ENCODE peak calls at places on chromosome 7, in five cellular contexts. N is PC-3, M is kidney, A is IMR-90, S is endodermal cell. Q is an unnamed sample. For H3K36me3, the result is how much of the 10 kb centered on the place peaks cover.

GRCh38 chr7:83684928-83685327 is 36.0 kb upstream of the SEMA3E start:
- DNase-seq in N (peak), M (no peak), A (no peak), S (peak), Q (no peak)

GRCh38 chr7:95473276-95473985 is 12.3 kb upstream of the ASB4 start:
- DNase-seq in N (no peak), M (no peak), A (no peak), S (no peak), Q (no peak)

GRCh38 chr7:42272793-42273665 is 36.0 kb upstream of the GLI3 start:
- DNase-seq in N (peak), M (no peak), A (peak), S (peak), Q (peak)

GRCh38 chr7:14835399-14835798 is 67.2 kb downstream of the DGKB start:
- DNase-seq in N (no peak), M (no peak), A (no peak), S (no peak), Q (no peak)

GRCh38 chr7:108430664-108431063 is 25.6 kb downstream of the NRCAM start:
- DNase-seq in N (no peak), M (no peak), A (no peak), S (no peak), Q (no peak)

GRCh38 chr7:51314041-51314440 is 2.6 kb downstream of the COBL start:
- DNase-seq in N (peak), M (no peak), A (no peak), S (peak), Q (no peak)

GRCh38 chr7:45157653-45158401 is at the start of gene RAMP3:
- DNase-seq in N (no peak), M (peak), A (no peak), S (peak), Q (no peak)

GRCh38 chr7:100793806-100794660 is 33.3 kb downstream of the EPHB4 start:
- DNase-seq in N (peak), M (no peak), A (peak), S (peak), Q (peak)

GRCh38 chr7:42263971-42264370 is 27.0 kb upstream of the GLI3 start:
- DNase-seq in N (no peak), M (no peak), A (no peak), S (no peak), Q (no peak)

GRCh38 chr7:515628-516027 is 4.0 kb downstream of the PDGFA start:
- DNase-seq in N (no peak), M (no peak), A (no peak), S (peak), Q (no peak)

GRCh38 chr7:74174606-74175082 is 488 bp downstream of the EIF4H start:
- DNase-seq in N (peak), M (peak), A (peak), S (peak), Q (peak)

GRCh38 chr7:134174797-134175261 is 47.7 kb downstream of the LRGUK start:
- DNase-seq in N (peak), M (no peak), A (peak), S (no peak), Q (peak)

GRCh38 chr7:17640730-17641377 is 299.4 kb downstream of the SNX13 start:
- DNase-seq in N (peak), M (no peak), A (peak), S (peak), Q (peak)

GRCh38 chr7:16203065-16203464 is 218.3 kb downstream of the CRPPA start:
- DNase-seq in N (peak), M (no peak), A (no peak), S (no peak), Q (no peak)

GRCh38 chr7:107494315-107494751 is 24.5 kb downstream of the GPR22 start:
- DNase-seq in N (peak), M (no peak), A (peak), S (no peak), Q (no peak)

GRCh38 chr7:42494199-42494710 is 257.2 kb upstream of the GLI3 start:
- DNase-seq in N (no peak), M (no peak), A (no peak), S (no peak), Q (peak)

GRCh38 chr7:65404020-65404419 is 30.4 kb downstream of the ZNF92 start:
- DNase-seq in N (no peak), M (no peak), A (no peak), S (no peak), Q (no peak)

GRCh38 chr7:107201795-107202450 is 33.1 kb downstream of the HBP1 start:
- DNase-seq in N (peak), M (no peak), A (peak), S (peak), Q (no peak)

GRCh38 chr7:157692156-157693011 is 355.6 kb downstream of the DNAJB6 start:
- DNase-seq in N (no peak), M (peak), A (no peak), S (no peak), Q (no peak)

GRCh38 chr7:137820156-137820555 is 26.6 kb downstream of the DGKI start:
- DNase-seq in N (no peak), M (no peak), A (no peak), S (no peak), Q (no peak)

GRCh38 chr7:77184990-77185389 is 14.6 kb downstream of the FGL2 start:
- DNase-seq in N (no peak), M (no peak), A (no peak), S (no peak), Q (peak)

GRCh38 chr7:7136857-7137309 is 45.5 kb upstream of the C1GALT1 start:
- DNase-seq in N (no peak), M (no peak), A (no peak), S (no peak), Q (no peak)

GRCh38 chr7:157389951-157390730 is 53.3 kb downstream of the DNAJB6 start:
- DNase-seq in N (no peak), M (no peak), A (no peak), S (no peak), Q (peak)

GRCh38 chr7:132440126-132440525 is 136.1 kb downstream of the PLXNA4 start:
- DNase-seq in N (no peak), M (no peak), A (no peak), S (no peak), Q (no peak)

GRCh38 chr7:129465080-129465479 is 30.8 kb downstream of the STRIP2 start:
- DNase-seq in N (no peak), M (no peak), A (no peak), S (no peak), Q (no peak)
- H3K36me3 ChIP-seq in N (under half), M (under half), A (under half), S (under half), Q (under half)

GRCh38 chr7:130793855-130794618 is 60.0 kb upstream of the KLF14 start:
- DNase-seq in N (no peak), M (no peak), A (peak), S (no peak), Q (peak)
- H3K9ac ChIP-seq in N (no peak), M (no peak), A (no peak), S (no peak), Q (peak)

DNA sequence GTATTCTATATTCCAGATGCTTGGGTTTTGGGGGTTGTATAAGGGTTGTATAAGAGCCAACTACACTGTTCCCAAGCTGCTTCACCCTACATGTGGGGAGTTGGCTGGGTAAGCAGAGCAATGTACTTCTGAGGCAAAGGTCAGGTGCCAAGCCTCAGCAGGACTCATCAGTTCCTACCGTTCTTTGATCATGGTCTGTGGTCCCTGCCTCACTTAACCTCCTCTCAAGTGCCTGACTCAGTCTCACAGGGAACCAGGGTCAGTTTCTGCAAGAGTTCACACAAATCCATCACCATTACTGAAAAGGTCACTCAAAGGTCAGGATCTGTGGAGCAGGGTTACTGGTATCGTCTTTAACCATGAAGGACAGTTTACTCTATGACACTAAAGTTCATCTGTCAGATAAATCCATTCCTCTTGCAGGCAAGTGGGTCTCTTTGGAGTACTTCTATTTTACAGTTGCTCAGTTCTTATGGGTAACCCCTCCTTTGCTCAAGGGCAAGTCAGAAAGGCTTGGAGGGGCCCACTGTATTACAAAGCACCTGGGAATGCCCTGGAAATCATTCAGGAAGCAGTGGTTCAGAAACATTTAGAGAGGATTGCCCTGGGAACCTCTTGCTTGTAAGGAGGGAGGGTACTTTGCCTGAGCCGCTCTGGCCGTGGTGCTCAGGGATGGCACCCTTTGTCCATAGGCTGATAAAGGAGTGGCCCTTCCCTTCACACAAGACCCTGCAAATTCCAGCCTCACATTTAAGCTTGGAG is 184.3 kb upstream of the CDCA7L start:
- DNase-seq in N (no peak), M (no peak), A (no peak), S (no peak), Q (no peak)
- H3K36me3 ChIP-seq in N (under half), M (under half), A (under half), S (under half), Q (under half)

DNA sequence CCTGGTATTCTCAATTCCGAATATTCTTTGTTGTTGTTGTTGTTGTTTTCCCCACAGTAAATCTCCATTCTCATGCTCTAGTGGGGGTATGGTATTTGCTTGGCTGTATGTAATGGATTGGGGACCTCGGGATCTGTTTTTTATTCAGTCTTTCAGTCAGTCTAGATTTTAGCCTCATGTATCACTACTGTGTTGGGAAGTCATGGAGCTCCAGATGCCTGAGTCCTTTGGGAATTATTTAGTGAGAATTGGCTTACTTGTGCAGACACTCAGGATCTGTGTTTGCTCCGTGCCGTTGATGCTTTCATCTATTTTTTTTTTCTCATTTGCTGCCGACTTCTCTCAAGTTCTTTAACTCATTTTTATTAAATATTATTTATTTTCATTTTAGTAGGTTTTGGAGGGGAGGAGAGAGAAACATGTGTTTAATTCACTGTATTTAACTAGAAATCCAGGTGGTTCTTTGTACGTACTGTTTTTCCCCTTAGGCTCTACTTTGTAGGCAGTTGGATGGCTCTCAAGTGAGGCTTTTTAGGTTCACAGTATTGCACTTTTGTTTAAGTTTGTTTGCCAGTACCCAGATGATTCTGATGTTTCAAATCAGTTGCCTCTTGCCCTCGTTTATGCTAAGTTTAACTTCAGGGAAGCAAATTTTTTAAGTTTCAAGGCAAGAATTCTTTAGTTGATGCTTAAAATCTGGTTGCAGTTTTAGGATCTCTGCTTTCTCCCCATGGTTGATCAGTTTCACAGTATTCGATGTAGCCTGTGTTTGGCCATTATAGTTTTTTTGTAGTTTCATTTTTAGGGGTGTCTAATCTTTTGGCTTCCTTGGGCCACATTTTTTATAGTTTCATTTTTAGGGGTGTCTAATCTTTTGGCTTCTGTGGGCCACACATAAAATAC is 36.9 kb downstream of the ZNRF2 start:
- DNase-seq in N (no peak), M (no peak), A (no peak), S (peak), Q (peak)
- H3K9ac ChIP-seq in N (no peak), M (no peak), A (no peak), S (no peak), Q (peak)

DNA sequence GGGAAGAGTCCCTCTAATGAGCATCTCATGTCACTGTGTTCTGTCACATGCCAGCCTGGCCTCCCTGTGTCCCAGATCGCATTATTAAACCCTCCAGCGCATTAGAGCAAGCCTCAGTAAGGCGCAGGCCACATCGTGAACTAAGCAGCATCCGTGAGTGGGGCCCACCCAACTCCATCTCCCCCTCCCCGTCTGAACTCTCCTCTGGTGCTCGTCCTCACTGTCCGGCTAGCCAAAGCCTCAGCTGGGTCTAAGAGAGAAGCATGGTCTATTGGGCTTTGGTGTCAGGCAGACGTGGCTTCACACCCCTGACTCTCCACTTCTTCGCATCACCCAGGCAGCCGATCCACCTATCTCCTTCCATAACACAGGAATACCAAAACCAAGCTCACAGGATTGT is 164.7 kb upstream of the LANCL2 start:
- DNase-seq in N (no peak), M (no peak), A (no peak), S (no peak), Q (no peak)
- H3K36me3 ChIP-seq in N (half or more), M (under half), A (half or more), S (under half), Q (half or more)

GRCh38 chr7:2259480-2259879 is 17.5 kb downstream of the NUDT1 start:
- DNase-seq in N (no peak), M (no peak), A (no peak), S (no peak), Q (no peak)
- H3K9ac ChIP-seq in N (no peak), M (no peak), A (no peak), S (no peak), Q (no peak)

DNA sequence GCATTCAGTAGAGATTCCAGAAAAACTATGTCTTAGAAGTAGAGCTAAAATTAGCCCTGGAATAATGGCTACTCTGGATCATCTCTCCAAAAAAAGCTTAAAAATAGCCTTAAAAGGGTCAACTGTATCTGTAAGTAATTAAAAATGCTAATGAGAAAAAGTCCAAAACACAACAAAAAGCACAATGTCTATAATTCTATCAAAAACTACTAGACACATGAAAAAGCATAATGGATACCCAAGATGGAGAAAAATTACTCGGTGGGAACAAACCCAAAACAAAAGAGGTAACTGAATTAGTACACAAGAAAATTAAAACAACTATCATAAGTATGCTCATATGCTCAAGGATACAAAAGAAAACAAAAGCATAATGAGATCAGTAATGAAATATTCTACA is 15.4 kb downstream of the ORC5 start:
- DNase-seq in N (no peak), M (no peak), A (no peak), S (no peak), Q (no peak)
- H3K36me3 ChIP-seq in N (half or more), M (under half), A (under half), S (half or more), Q (half or more)

GRCh38 chr7:47546171-47546570 is 35.7 kb downstream of the TNS3 start:
- DNase-seq in N (no peak), M (no peak), A (no peak), S (no peak), Q (no peak)
- H3K9ac ChIP-seq in N (no peak), M (no peak), A (no peak), S (no peak), Q (no peak)